ENCODE peak calls at places on chromosome 11, in four cellular contexts. T is breast epithelium, V is small intestine, K is lower lobe of right lung. F is an unnamed sample. For H3K4me1 and H3K9me3, the result is how much of the 10 kb centered on the place peaks cover.

GRCh38 chr11:35359321-35360058 is 59.9 kb downstream of the SLC1A2 start:
- DNase-seq in T (peak), V (no peak), K (no peak), F (no peak)

GRCh38 chr11:33652001-33652400 is 48.6 kb downstream of the C11orf91 start:
- DNase-seq in T (no peak), V (no peak), K (no peak), F (no peak)

GRCh38 chr11:77113382-77114088 is 10.9 kb downstream of the OMP start:
- DNase-seq in T (no peak), V (peak), K (no peak), F (no peak)

GRCh38 chr11:73157141-73158010 is 15.3 kb upstream of the FCHSD2 start:
- DNase-seq in T (no peak), V (no peak), K (peak), F (peak)

GRCh38 chr11:10809373-10810199 is 860 bp upstream of the EIF4G2 start:
- DNase-seq in T (no peak), V (no peak), K (no peak), F (no peak)

GRCh38 chr11:45857834-45858492 is 10.7 kb downstream of the CRY2 start:
- DNase-seq in T (peak), V (no peak), K (peak), F (peak)

GRCh38 chr11:704799-705645 is 1.0 kb upstream of the EPS8L2 start:
- DNase-seq in T (peak), V (peak), K (peak), F (no peak)

GRCh38 chr11:71539017-71539416 is 1.2 kb downstream of the KRTAP5-8 start:
- DNase-seq in T (no peak), V (no peak), K (no peak), F (no peak)

GRCh38 chr11:45751430-45751829 is 53.5 kb upstream of the SLC35C1 start:
- DNase-seq in T (no peak), V (no peak), K (no peak), F (no peak)

GRCh38 chr11:101127699-101128570 is 1.7 kb downstream of the PGR start:
- DNase-seq in T (peak), V (no peak), K (peak), F (peak)

GRCh38 chr11:41392591-41392990 is 66.9 kb downstream of the LRRC4C start:
- DNase-seq in T (no peak), V (no peak), K (no peak), F (no peak)

GRCh38 chr11:93844568-93844967 is 5.8 kb downstream of the VSTM5 start:
- DNase-seq in T (no peak), V (no peak), K (no peak), F (no peak)

GRCh38 chr11:73322111-73322985 is 14.3 kb downstream of the ARHGEF17 start:
- DNase-seq in T (no peak), V (no peak), K (no peak), F (no peak)

GRCh38 chr11:122976734-122977454 is 4.7 kb downstream of the BSX start:
- DNase-seq in T (no peak), V (no peak), K (no peak), F (no peak)

GRCh38 chr11:66951927-66952337 is 6.3 kb downstream of the PC start:
- DNase-seq in T (peak), V (no peak), K (no peak), F (no peak)

GRCh38 chr11:59102259-59102765 is 4.7 kb upstream of the FAM111B start:
- DNase-seq in T (peak), V (peak), K (peak), F (peak)

DNA sequence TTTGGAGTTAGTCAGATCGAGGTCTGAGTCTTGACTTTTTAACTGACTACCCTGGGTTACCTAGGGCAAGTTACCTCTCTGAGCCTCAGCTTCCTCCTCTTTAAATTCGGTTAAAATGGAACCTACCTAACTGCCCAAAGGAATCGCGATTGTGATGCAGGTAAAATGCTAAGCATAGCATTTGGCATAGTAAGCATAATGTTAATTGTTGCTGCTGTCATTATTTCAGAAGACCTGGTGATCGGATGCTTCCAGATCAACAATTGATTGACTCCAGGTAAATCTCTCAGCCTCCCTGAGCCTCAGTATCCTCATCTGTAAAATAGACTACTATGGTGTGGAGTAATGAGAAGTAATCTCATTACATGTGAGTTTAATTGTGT is 550 bp upstream of the SLC43A1 start:
- DNase-seq in T (no peak), V (no peak), K (no peak), F (no peak)
- H3K27ac ChIP-seq in T (peak), V (no peak), K (peak), F (peak)

DNA sequence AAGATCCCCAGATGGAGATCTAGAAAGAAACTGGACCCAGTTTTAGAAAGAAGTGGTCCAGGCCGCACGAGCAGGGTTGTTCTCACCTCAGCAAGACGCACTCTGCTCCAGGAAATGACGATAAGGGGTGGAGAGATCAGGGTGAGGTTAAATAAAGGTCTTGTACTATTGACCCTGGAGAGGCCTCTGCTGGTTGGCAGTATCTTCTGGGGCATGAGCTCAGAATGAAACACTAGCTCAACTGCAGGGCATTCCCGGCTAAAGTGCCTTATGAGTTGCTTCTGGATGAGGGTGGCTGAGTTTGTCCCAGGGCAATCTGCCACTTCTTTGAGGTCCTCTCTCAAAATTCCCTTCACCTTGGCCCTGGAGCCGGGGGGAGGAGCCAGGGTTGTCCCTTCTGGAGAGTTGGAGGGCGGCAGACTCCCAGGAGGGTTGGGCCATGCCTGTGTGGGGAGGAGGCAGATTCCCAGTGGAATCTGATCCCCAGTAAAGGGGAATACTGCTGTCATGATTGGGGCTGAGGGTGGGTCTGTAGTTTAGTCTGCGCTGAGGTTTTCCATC is 10.9 kb downstream of the USP2 start:
- DNase-seq in T (no peak), V (peak), K (no peak), F (peak)
- H3K4me1 ChIP-seq in T (under half), V (under half), K (under half), F (half or more)

GRCh38 chr11:2652362-2652761 is 47.4 kb downstream of the KCNQ1OT1 start:
- DNase-seq in T (no peak), V (no peak), K (no peak), F (no peak)
- H3K9me3 ChIP-seq in T (under half), V (under half), K (under half), F (half or more)

GRCh38 chr11:82996966-82997606 is 74.6 kb downstream of the RAB30 start:
- DNase-seq in T (no peak), V (peak), K (no peak), F (no peak)

GRCh38 chr11:82995754-82996398 is 75.8 kb downstream of the RAB30 start:
- DNase-seq in T (no peak), V (no peak), K (no peak), F (no peak)

GRCh38 chr11:82994615-82995014 is 77.1 kb downstream of the RAB30 start:
- DNase-seq in T (no peak), V (no peak), K (no peak), F (no peak)

GRCh38 chr11:82992219-82992618 is 79.5 kb downstream of the RAB30 start:
- DNase-seq in T (no peak), V (no peak), K (no peak), F (no peak)

DNA sequence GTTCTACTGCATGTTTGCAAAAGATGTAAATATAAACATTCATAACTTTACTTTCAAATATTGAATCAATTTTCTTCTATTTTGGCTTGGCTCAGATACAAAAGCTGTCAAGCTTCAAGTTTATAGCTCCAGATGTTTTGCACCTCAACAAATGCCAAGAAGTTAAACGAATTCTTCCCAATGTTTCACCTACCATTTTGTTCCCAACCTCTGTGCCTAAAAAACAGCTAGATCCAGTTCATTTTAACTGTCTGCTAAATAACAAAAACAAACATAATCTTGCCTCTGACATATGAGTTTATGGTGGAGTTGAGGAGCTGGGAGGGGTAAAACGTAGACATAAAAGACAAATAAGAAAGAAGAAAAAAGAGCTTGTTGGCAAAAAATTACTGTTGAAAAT is 76.4 kb downstream of the RAB30 start:
- DNase-seq in T (no peak), V (no peak), K (no peak), F (no peak)
- H3K27ac ChIP-seq in T (no peak), V (no peak), K (no peak), F (peak)

GRCh38 chr11:65290448-65291165 is 24.1 kb upstream of the CDC42EP2 start:
- DNase-seq in T (peak), V (no peak), K (peak), F (peak)

GRCh38 chr11:65295001-65295400 is 19.7 kb upstream of the CDC42EP2 start:
- DNase-seq in T (no peak), V (no peak), K (no peak), F (peak)

GRCh38 chr11:65293909-65294381 is 20.7 kb upstream of the CDC42EP2 start:
- DNase-seq in T (no peak), V (no peak), K (no peak), F (peak)

GRCh38 chr11:65291613-65292012 is 23.1 kb upstream of the CDC42EP2 start:
- DNase-seq in T (no peak), V (no peak), K (no peak), F (no peak)

DNA sequence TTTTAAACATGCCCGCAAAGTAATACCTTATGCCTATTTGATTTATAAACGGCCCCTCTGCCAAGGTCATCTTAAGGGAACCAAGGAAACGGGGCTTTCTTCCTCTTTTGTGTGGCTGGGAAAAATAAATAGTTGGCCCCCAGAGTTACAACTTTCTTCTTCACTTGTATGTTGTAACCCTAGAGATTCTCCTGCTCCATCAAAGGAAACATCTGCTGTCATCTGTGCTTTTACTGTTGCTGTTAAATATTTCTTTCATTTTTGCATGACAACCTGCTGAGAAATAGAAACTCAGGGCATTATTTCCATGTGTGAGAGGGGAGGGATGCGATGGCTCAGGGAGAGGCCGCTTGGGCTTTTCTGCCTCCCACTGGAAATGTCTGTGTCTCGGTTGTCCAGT is 21.8 kb upstream of the CDC42EP2 start:
- DNase-seq in T (no peak), V (no peak), K (no peak), F (no peak)
- H3K4me1 ChIP-seq in T (under half), V (under half), K (half or more), F (half or more)

GRCh38 chr11:64084146-64084961 is 48.6 kb downstream of the FLRT1 start:
- DNase-seq in T (no peak), V (no peak), K (no peak), F (no peak)
- H3K9me3 ChIP-seq in T (under half), V (under half), K (under half), F (under half)

GRCh38 chr11:128506999-128507591 is 80.3 kb downstream of the ETS1 start:
- DNase-seq in T (peak), V (peak), K (peak), F (peak)
- H3K27ac ChIP-seq in T (peak), V (peak), K (peak), F (peak)